ENCODE peak calls at places on chromosomes 11 and 22, in seven cellular contexts. B is Caco-2, O is cardiac fibroblast, A is neural progenitor cell, V is fibroblast of the aortic adventitia, T is hepatocyte, L is fibroblast of lung. D is an unnamed sample.

GRCh38 chr11:3732671-3733070 is 61.5 kb upstream of the CHRNA10 start:
- DNase-seq in B (no peak), O (peak), A (no peak), V (peak), T (no peak), L (no peak), D (no peak)

GRCh38 chr11:93016595-93016994 is 47.1 kb downstream of the MTNR1B start:
- DNase-seq in B (no peak), O (no peak), A (no peak), V (no peak), T (no peak), L (no peak), D (no peak)

GRCh38 chr11:11798586-11799438 is 43.0 kb upstream of the USP47 start:
- DNase-seq in B (peak), O (peak), A (peak), V (peak), T (peak), L (peak), D (peak)

GRCh38 chr22:49753961-49754673 is 73.6 kb downstream of the BRD1 start:
- DNase-seq in B (peak), O (no peak), A (no peak), V (no peak), T (no peak), L (no peak), D (no peak)

GRCh38 chr11:9210922-9211320 is 54.2 kb downstream of the DENND5A start:
- DNase-seq in B (no peak), O (peak), A (no peak), V (peak), T (no peak), L (peak), D (peak)

GRCh38 chr11:64477675-64478074 is 113.3 kb upstream of the SLC22A12 start:
- DNase-seq in B (no peak), O (no peak), A (no peak), V (no peak), T (no peak), L (no peak), D (no peak)

GRCh38 chr11:20022363-20023081 is 137.8 kb downstream of the DBX1 start:
- DNase-seq in B (peak), O (peak), A (peak), V (peak), T (no peak), L (peak), D (peak)

GRCh38 chr22:38927033-38927789 is 30.2 kb upstream of the APOBEC3A start:
- DNase-seq in B (no peak), O (peak), A (peak), V (peak), T (peak), L (peak), D (peak)

GRCh38 chr11:2359557-2359956 is 17.6 kb upstream of the CD81 start:
- DNase-seq in B (no peak), O (no peak), A (no peak), V (no peak), T (no peak), L (no peak), D (no peak)

GRCh38 chr11:128765571-128766530 is 72.0 kb downstream of the FLI1 start:
- DNase-seq in B (no peak), O (no peak), A (no peak), V (peak), T (no peak), L (peak), D (no peak)

GRCh38 chr22:45475876-45476514 is 26.7 kb upstream of the FBLN1 start:
- DNase-seq in B (no peak), O (no peak), A (no peak), V (no peak), T (no peak), L (no peak), D (no peak)

GRCh38 chr11:93001812-93002211 is 32.4 kb downstream of the MTNR1B start:
- DNase-seq in B (no peak), O (no peak), A (no peak), V (no peak), T (no peak), L (no peak), D (peak)

GRCh38 chr22:21613553-21614233 is 16.1 kb downstream of the YDJC start:
- DNase-seq in B (no peak), O (no peak), A (no peak), V (no peak), T (no peak), L (no peak), D (no peak)

GRCh38 chr11:101618691-101619090 is 34.9 kb upstream of the TRPC6 start:
- DNase-seq in B (no peak), O (peak), A (no peak), V (no peak), T (no peak), L (peak), D (peak)

GRCh38 chr11:27678242-27678641 is 22.0 kb downstream of the BDNF start:
- DNase-seq in B (no peak), O (peak), A (no peak), V (no peak), T (no peak), L (peak), D (no peak)

GRCh38 chr11:7606496-7606895 is 66.8 kb downstream of the CYB5R2 start:
- DNase-seq in B (no peak), O (no peak), A (no peak), V (peak), T (no peak), L (no peak), D (no peak)
- H3K4me3 ChIP-seq in B (peak), O (no peak), A (no peak), V (no peak), T (peak), L (no peak), D (no peak)

DNA sequence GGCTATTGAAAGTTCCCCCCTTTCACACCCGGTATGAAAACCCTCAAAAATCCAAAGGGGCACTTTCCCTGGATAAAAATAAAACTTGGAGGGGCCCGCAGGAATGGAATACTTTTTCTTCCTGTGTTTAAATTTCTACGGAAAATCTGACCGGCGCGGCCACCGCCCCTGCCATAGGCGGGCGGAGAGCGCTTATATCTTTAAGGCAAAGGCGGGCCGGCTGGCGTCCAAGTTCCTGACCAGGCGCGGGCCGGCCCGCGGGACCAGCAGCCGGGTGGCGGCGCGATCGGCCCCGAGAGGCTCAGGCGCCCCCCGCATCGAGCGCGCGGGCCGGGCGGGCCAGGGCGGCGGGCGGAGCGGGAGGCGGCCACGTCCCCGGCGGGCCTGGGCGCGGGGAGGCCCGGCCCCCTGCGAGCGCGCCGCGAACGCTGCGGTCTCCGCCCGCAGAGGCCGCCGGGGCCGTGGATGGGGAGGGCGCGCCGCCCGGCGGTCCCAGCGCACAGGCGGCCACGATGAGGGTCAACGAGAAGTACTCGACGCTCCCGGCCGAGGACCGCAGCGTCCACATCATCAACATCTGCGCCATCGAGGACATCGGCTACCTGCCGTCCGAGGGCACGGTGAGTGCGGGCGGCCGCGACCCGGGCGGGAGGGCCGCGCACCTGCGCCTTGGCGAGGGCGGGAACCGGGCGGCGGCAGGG is at the start of gene ANO1:
- DNase-seq in B (peak), O (no peak), A (peak), V (no peak), T (peak), L (peak), D (peak)
- TF ChIP-seq CTCF in B (peak), O (no peak), A (no peak), V (no peak), T (peak), L (no peak), D (no peak)

DNA sequence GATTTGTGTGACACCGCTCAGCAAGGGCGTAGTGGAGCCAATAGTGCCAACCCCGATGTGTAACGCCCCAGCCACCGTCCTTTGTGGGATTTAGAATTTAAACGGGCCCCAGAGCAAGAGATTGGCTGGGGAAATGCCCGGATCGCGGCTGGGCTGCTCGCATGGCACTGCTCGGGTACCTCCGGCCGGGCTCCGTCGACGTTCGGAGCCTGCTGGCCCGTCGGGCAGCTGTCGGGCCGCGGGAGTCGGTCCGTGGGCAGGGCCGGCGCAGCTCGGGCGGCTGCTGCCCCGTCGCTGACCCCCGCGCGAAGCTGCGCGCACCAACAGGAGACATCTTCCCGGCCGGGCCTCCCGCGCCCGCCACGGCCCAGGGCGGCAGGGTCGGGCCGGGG is 1.4 kb upstream of the KDM2A start:
- DNase-seq in B (peak), O (no peak), A (peak), V (no peak), T (peak), L (no peak), D (no peak)
- H3K4me3 ChIP-seq in B (peak), O (no peak), A (peak), V (no peak), T (no peak), L (no peak), D (no peak)

GRCh38 chr22:24830205-24830979 is 24.4 kb downstream of the SGSM1 start:
- DNase-seq in B (no peak), O (no peak), A (peak), V (no peak), T (no peak), L (no peak), D (no peak)

GRCh38 chr22:24833881-24834495 is 28.0 kb downstream of the SGSM1 start:
- DNase-seq in B (no peak), O (no peak), A (no peak), V (no peak), T (no peak), L (no peak), D (no peak)

GRCh38 chr22:24836282-24836681 is 30.3 kb downstream of the SGSM1 start:
- DNase-seq in B (no peak), O (peak), A (no peak), V (no peak), T (no peak), L (peak), D (no peak)

GRCh38 chr22:24831678-24832077 is 25.7 kb downstream of the SGSM1 start:
- DNase-seq in B (no peak), O (no peak), A (no peak), V (no peak), T (no peak), L (no peak), D (no peak)

GRCh38 chr22:24834845-24835570 is 29.0 kb downstream of the SGSM1 start:
- DNase-seq in B (no peak), O (peak), A (peak), V (no peak), T (peak), L (no peak), D (peak)
- TF ChIP-seq CTCF in B (peak), O (peak), A (peak), V (peak), T (peak), L (peak), D (peak)

GRCh38 chr11:16133867-16134266 is 222.5 kb downstream of the SOX6 start:
- DNase-seq in B (no peak), O (no peak), A (no peak), V (peak), T (no peak), L (no peak), D (no peak)

GRCh38 chr11:16136792-16137395 is 219.5 kb downstream of the SOX6 start:
- DNase-seq in B (no peak), O (no peak), A (no peak), V (no peak), T (no peak), L (no peak), D (no peak)
- H3K4me3 ChIP-seq in B (no peak), O (no peak), A (no peak), V (no peak), T (no peak), L (no peak), D (no peak)